ENCODE peak calls at places on chromosomes 12 and 14, in five cellular contexts. W is Right ventricle myocardium superior; J is stimulated activated CD4-positive, alpha-beta T cell treated with anti-CD3 and anti-CD28 coated beads, TNF-alpha, amount 100 ng/mL, for 1 hour; C is kidney; Y is brain microvascular endothelial cell. D is an unnamed sample.

GRCh38 chr12:42094277-42094676 is 50.4 kb downstream of the GXYLT1 start:
- DNase-seq in W (no peak), J (no peak), C (no peak), Y (peak; percentile 71), D (peak; percentile 40)

GRCh38 chr12:55019784-55020183 is at the start of gene NEUROD4:
- DNase-seq in W (peak; percentile 54), J (no peak), C (no peak), Y (peak; percentile 71), D (peak; percentile 71)

GRCh38 chr12:64889434-64890216 is 65.2 kb downstream of the TBC1D30 start:
- DNase-seq in W (no peak), J (no peak), C (no peak), Y (no peak), D (no peak)

GRCh38 chr14:64467131-64467530 is 1.8 kb downstream of the AKAP5 start:
- DNase-seq in W (no peak), J (no peak), C (no peak), Y (no peak), D (no peak)

GRCh38 chr14:36750244-36750643 is 88.6 kb downstream of the PAX9 start:
- DNase-seq in W (no peak), J (no peak), C (no peak), Y (no peak), D (peak; percentile 30)

GRCh38 chr12:5081016-5081415 is 37.3 kb downstream of the KCNA5 start:
- DNase-seq in W (peak; percentile 54), J (no peak), C (no peak), Y (no peak), D (no peak)

GRCh38 chr12:25324861-25325260 is 74.1 kb upstream of the KRAS start:
- DNase-seq in W (no peak), J (no peak), C (no peak), Y (no peak), D (no peak)

GRCh38 chr14:101945171-101945570 is 19.2 kb upstream of the DYNC1H1 start:
- DNase-seq in W (no peak), J (no peak), C (no peak), Y (no peak), D (no peak)

GRCh38 chr12:46533723-46534122 is 161.2 kb upstream of the SLC38A2 start:
- DNase-seq in W (no peak), J (no peak), C (no peak), Y (no peak), D (no peak)

GRCh38 chr12:110794623-110795280 is 52.0 kb upstream of the CCDC63 start:
- DNase-seq in W (peak; percentile 73), J (no peak), C (peak; percentile 65), Y (no peak), D (no peak)

GRCh38 chr12:67482751-67483661 is 165.5 kb upstream of the DYRK2 start:
- DNase-seq in W (peak; percentile 87), J (peak; percentile 70), C (peak; percentile 90), Y (peak; percentile 33), D (no peak)

GRCh38 chr12:109719123-109720022 is 5.7 kb downstream of the FAM222A start:
- DNase-seq in W (no peak), J (no peak), C (no peak), Y (no peak), D (peak; percentile 27)

GRCh38 chr12:66629138-66629880 is 49.6 kb downstream of the GRIP1 start:
- DNase-seq in W (no peak), J (no peak), C (no peak), Y (no peak), D (no peak)

GRCh38 chr14:72644758-72645489 is 249.0 kb downstream of the DPF3 start:
- DNase-seq in W (no peak), J (no peak), C (no peak), Y (no peak), D (peak; percentile 32)

GRCh38 chr12:82760423-82760822 is 73.7 kb downstream of the TMTC2 start:
- DNase-seq in W (no peak), J (no peak), C (no peak), Y (no peak), D (no peak)

GRCh38 chr14:64518229-64518628 is 13.7 kb downstream of the ZBTB1 start:
- DNase-seq in W (no peak), J (no peak), C (no peak), Y (no peak), D (no peak)

GRCh38 chr14:61547186-61548121 is 147.9 kb upstream of the HIF1A start:
- DNase-seq in W (no peak), J (no peak), C (no peak), Y (peak; percentile 94), D (peak; percentile 58)

GRCh38 chr12:2336409-2336829 is 283.6 kb downstream of the CACNA1C start:
- DNase-seq in W (no peak), J (no peak), C (no peak), Y (peak; percentile 91), D (peak; percentile 74)

GRCh38 chr12:14937689-14938088 is 648 bp downstream of the ERP27 start:
- DNase-seq in W (no peak), J (no peak), C (no peak), Y (no peak), D (no peak)

GRCh38 chr12:6758511-6758910 is 5.6 kb upstream of the MLF2 start:
- DNase-seq in W (no peak), J (no peak), C (no peak), Y (no peak), D (no peak)

GRCh38 chr14:67984274-67984673 is 164.7 kb downstream of the RAD51B start:
- DNase-seq in W (no peak), J (no peak), C (no peak), Y (no peak), D (no peak)

GRCh38 chr14:91241848-91242247 is 2.7 kb downstream of the GPR68 start:
- DNase-seq in W (no peak), J (no peak), C (no peak), Y (no peak), D (no peak)

GRCh38 chr14:94081386-94081820 is 293 bp downstream of the IFI27L1 start:
- DNase-seq in W (no peak), J (no peak), C (no peak), Y (no peak), D (peak; percentile 64)

GRCh38 chr14:68596701-68597100 is 196.2 kb downstream of the ZFP36L1 start:
- DNase-seq in W (no peak), J (no peak), C (no peak), Y (no peak), D (no peak)

GRCh38 chr12:47822863-47823262 is 3.2 kb upstream of the HDAC7 start:
- DNase-seq in W (no peak), J (no peak), C (no peak), Y (no peak), D (no peak)

GRCh38 chr12:124425667-124426066 is 130.8 kb downstream of the RFLNA start:
- DNase-seq in W (no peak), J (no peak), C (no peak), Y (no peak), D (no peak)

GRCh38 chr12:72209096-72209495 is 63.1 kb upstream of the TRHDE start:
- DNase-seq in W (no peak), J (no peak), C (no peak), Y (no peak), D (no peak)

GRCh38 chr14:73026243-73026844 is 562 bp downstream of the ZFYVE1 start:
- DNase-seq in W (peak; percentile 45), J (no peak), C (no peak), Y (no peak), D (no peak)

GRCh38 chr14:83172363-83172762 is 1638.7 kb upstream of the SEL1L start:
- DNase-seq in W (no peak), J (no peak), C (no peak), Y (peak; percentile 12), D (no peak)

GRCh38 chr12:57521475-57522018 is 1.1 kb upstream of the MBD6 start:
- DNase-seq in W (peak; percentile 58), J (no peak), C (peak; percentile 84), Y (no peak), D (no peak)

GRCh38 chr14:90871605-90872233 is 55.5 kb upstream of the TTC7B start:
- DNase-seq in W (no peak), J (no peak), C (no peak), Y (no peak), D (peak; percentile 52)

GRCh38 chr12:114611145-114612018 is 72.6 kb downstream of the TBX3 start:
- DNase-seq in W (no peak), J (no peak), C (no peak), Y (no peak), D (no peak)

GRCh38 chr12:106248177-106248848 is 493 bp upstream of the CKAP4 start:
- DNase-seq in W (peak; percentile 75), J (no peak), C (peak; percentile 90), Y (peak; percentile 71), D (peak; percentile 66)

GRCh38 chr12:67647251-67647546 is 1.3 kb upstream of the DYRK2 start:
- DNase-seq in W (no peak), J (no peak), C (no peak), Y (no peak), D (no peak)

GRCh38 chr14:67524152-67524963 is 8.7 kb upstream of the PLEKHH1 start:
- DNase-seq in W (no peak), J (no peak), C (no peak), Y (peak; percentile 16), D (no peak)

GRCh38 chr12:112130461-112130998 is 5.2 kb downstream of the TRAFD1 start:
- DNase-seq in W (no peak), J (no peak), C (no peak), Y (no peak), D (no peak)

GRCh38 chr14:104784846-104785707 is 10.5 kb downstream of the AKT1 start:
- DNase-seq in W (no peak), J (no peak), C (no peak), Y (no peak), D (no peak)

GRCh38 chr12:122062832-122063690 is 15.5 kb upstream of the MLXIP start:
- DNase-seq in W (peak; percentile 63), J (no peak), C (peak; percentile 90), Y (peak; percentile 61), D (no peak)

D was measured in RKO.